ENCODE peak calls at places on chromosomes 4 and X, in five cellular contexts. One of them, this sample, is unnamed.

GRCh38 chr4:36348403-36348938 is 67.1 kb downstream of the DTHD1 start:
- DNase-seq in fibroblast of pulmonary artery: no peak
- DNase-seq in type B pancreatic cell: no peak
- DNase-seq in astrocyte of the spinal cord: no peak
- DNase-seq in fibroblast of lung: no peak
- DNase-seq in this sample: no peak

GRCh38 chr4:78002260-78002659 is 54.9 kb upstream of the FRAS1 start:
- DNase-seq in fibroblast of pulmonary artery: peak
- DNase-seq in type B pancreatic cell: no peak
- DNase-seq in astrocyte of the spinal cord: peak
- DNase-seq in fibroblast of lung: no peak
- DNase-seq in this sample: no peak

GRCh38 chrX:85004255-85004654 is 578 bp downstream of the APOOL start:
- DNase-seq in fibroblast of pulmonary artery: peak
- DNase-seq in type B pancreatic cell: no peak
- DNase-seq in astrocyte of the spinal cord: peak
- DNase-seq in fibroblast of lung: peak
- DNase-seq in this sample: no peak

GRCh38 chrX:151711787-151712186 is 4.0 kb upstream of the FATE1 start:
- DNase-seq in fibroblast of pulmonary artery: no peak
- DNase-seq in type B pancreatic cell: no peak
- DNase-seq in astrocyte of the spinal cord: no peak
- DNase-seq in fibroblast of lung: no peak
- DNase-seq in this sample: no peak

GRCh38 chr4:75841641-75842520 is 60.4 kb downstream of the PPEF2 start:
- DNase-seq in fibroblast of pulmonary artery: peak
- DNase-seq in type B pancreatic cell: no peak
- DNase-seq in astrocyte of the spinal cord: peak
- DNase-seq in fibroblast of lung: no peak
- DNase-seq in this sample: no peak

GRCh38 chr4:79917246-79917645 is 155.8 kb downstream of the ANTXR2 start:
- DNase-seq in fibroblast of pulmonary artery: peak
- DNase-seq in type B pancreatic cell: no peak
- DNase-seq in astrocyte of the spinal cord: peak
- DNase-seq in fibroblast of lung: peak
- DNase-seq in this sample: no peak

GRCh38 chr4:152162331-152162697 is 373.6 kb downstream of the FBXW7 start:
- DNase-seq in fibroblast of pulmonary artery: peak
- DNase-seq in type B pancreatic cell: no peak
- DNase-seq in astrocyte of the spinal cord: no peak
- DNase-seq in fibroblast of lung: no peak
- DNase-seq in this sample: no peak

GRCh38 chrX:67780694-67781109 is 236.9 kb downstream of the AR start:
- DNase-seq in fibroblast of pulmonary artery: peak
- DNase-seq in type B pancreatic cell: no peak
- DNase-seq in astrocyte of the spinal cord: peak
- DNase-seq in fibroblast of lung: peak
- DNase-seq in this sample: peak

GRCh38 chr4:160044693-160045092 is 941.8 kb downstream of the RAPGEF2 start:
- DNase-seq in fibroblast of pulmonary artery: no peak
- DNase-seq in type B pancreatic cell: no peak
- DNase-seq in astrocyte of the spinal cord: no peak
- DNase-seq in fibroblast of lung: no peak
- DNase-seq in this sample: no peak

GRCh38 chr4:3651267-3651846 is 114.8 kb upstream of the ADRA2C start:
- DNase-seq in fibroblast of pulmonary artery: no peak
- DNase-seq in type B pancreatic cell: no peak
- DNase-seq in astrocyte of the spinal cord: no peak
- DNase-seq in fibroblast of lung: no peak
- DNase-seq in this sample: no peak

GRCh38 chrX:6024204-6024603 is 204.5 kb downstream of the NLGN4X start:
- DNase-seq in fibroblast of pulmonary artery: no peak
- DNase-seq in type B pancreatic cell: no peak
- DNase-seq in astrocyte of the spinal cord: peak
- DNase-seq in fibroblast of lung: no peak
- DNase-seq in this sample: no peak

GRCh38 chr4:122456228-122457106 is at the start of gene IL2:
- DNase-seq in fibroblast of pulmonary artery: no peak
- DNase-seq in type B pancreatic cell: no peak
- DNase-seq in astrocyte of the spinal cord: no peak
- DNase-seq in fibroblast of lung: no peak
- DNase-seq in this sample: no peak

GRCh38 chrX:78075787-78076389 is 28.2 kb upstream of the PGK1 start:
- DNase-seq in fibroblast of pulmonary artery: no peak
- DNase-seq in type B pancreatic cell: no peak
- DNase-seq in astrocyte of the spinal cord: no peak
- DNase-seq in fibroblast of lung: no peak
- DNase-seq in this sample: no peak

GRCh38 chr4:100061835-100062234 is 111.8 kb upstream of the H2AZ1 start:
- DNase-seq in fibroblast of pulmonary artery: peak
- DNase-seq in type B pancreatic cell: no peak
- DNase-seq in astrocyte of the spinal cord: no peak
- DNase-seq in fibroblast of lung: no peak
- DNase-seq in this sample: no peak

GRCh38 chrX:68880846-68881513 is 52.2 kb downstream of the EFNB1 start:
- DNase-seq in fibroblast of pulmonary artery: no peak
- DNase-seq in type B pancreatic cell: no peak
- DNase-seq in astrocyte of the spinal cord: no peak
- DNase-seq in fibroblast of lung: no peak
- DNase-seq in this sample: no peak

GRCh38 chr4:89056953-89057398 is at the start of gene FAM13A:
- DNase-seq in fibroblast of pulmonary artery: peak
- DNase-seq in type B pancreatic cell: peak
- DNase-seq in astrocyte of the spinal cord: peak
- DNase-seq in fibroblast of lung: peak
- DNase-seq in this sample: peak

GRCh38 chrX:54042609-54043010 is 1.7 kb downstream of the PHF8 start:
- DNase-seq in fibroblast of pulmonary artery: peak
- DNase-seq in type B pancreatic cell: no peak
- DNase-seq in astrocyte of the spinal cord: peak
- DNase-seq in fibroblast of lung: peak
- DNase-seq in this sample: no peak

GRCh38 chrX:40056420-40056819 is 41.3 kb downstream of the BCOR start:
- DNase-seq in fibroblast of pulmonary artery: no peak
- DNase-seq in type B pancreatic cell: no peak
- DNase-seq in astrocyte of the spinal cord: no peak
- DNase-seq in fibroblast of lung: no peak
- DNase-seq in this sample: no peak

GRCh38 chrX:109635151-109635550 is 10.2 kb upstream of the KCNE5 start:
- DNase-seq in fibroblast of pulmonary artery: peak
- DNase-seq in type B pancreatic cell: no peak
- DNase-seq in astrocyte of the spinal cord: peak
- DNase-seq in fibroblast of lung: peak
- DNase-seq in this sample: no peak

GRCh38 chr4:8725071-8725841 is 132.7 kb downstream of the CPZ start:
- DNase-seq in fibroblast of pulmonary artery: no peak
- DNase-seq in type B pancreatic cell: peak
- DNase-seq in astrocyte of the spinal cord: no peak
- DNase-seq in fibroblast of lung: no peak
- DNase-seq in this sample: peak

GRCh38 chr4:188988131-188988530 is 848.9 kb downstream of the TRIML1 start:
- DNase-seq in fibroblast of pulmonary artery: no peak
- DNase-seq in type B pancreatic cell: no peak
- DNase-seq in astrocyte of the spinal cord: no peak
- DNase-seq in fibroblast of lung: no peak
- DNase-seq in this sample: no peak

GRCh38 chr4:103091601-103092223 is 7.9 kb downstream of the BDH2 start:
- DNase-seq in fibroblast of pulmonary artery: peak
- DNase-seq in type B pancreatic cell: no peak
- DNase-seq in astrocyte of the spinal cord: peak
- DNase-seq in fibroblast of lung: peak
- DNase-seq in this sample: no peak

GRCh38 chrX:154487518-154488290 is 1.3 kb upstream of the UBL4A start:
- DNase-seq in fibroblast of pulmonary artery: no peak
- DNase-seq in type B pancreatic cell: peak
- DNase-seq in astrocyte of the spinal cord: no peak
- DNase-seq in fibroblast of lung: no peak
- DNase-seq in this sample: no peak

GRCh38 chr4:125306533-125306932 is 8.2 kb upstream of the FAT4 start:
- DNase-seq in fibroblast of pulmonary artery: no peak
- DNase-seq in type B pancreatic cell: no peak
- DNase-seq in astrocyte of the spinal cord: no peak
- DNase-seq in fibroblast of lung: no peak
- DNase-seq in this sample: no peak

GRCh38 chr4:140689628-140690027 is 66.6 kb downstream of the TBC1D9 start:
- DNase-seq in fibroblast of pulmonary artery: no peak
- DNase-seq in type B pancreatic cell: no peak
- DNase-seq in astrocyte of the spinal cord: no peak
- DNase-seq in fibroblast of lung: no peak
- DNase-seq in this sample: no peak

GRCh38 chr4:3388461-3389185 is 53.1 kb upstream of the HGFAC start:
- DNase-seq in fibroblast of pulmonary artery: peak
- DNase-seq in type B pancreatic cell: no peak
- DNase-seq in astrocyte of the spinal cord: peak
- DNase-seq in fibroblast of lung: peak
- DNase-seq in this sample: no peak

GRCh38 chr4:5887361-5888221 is 5.3 kb downstream of the CRMP1 start:
- DNase-seq in fibroblast of pulmonary artery: no peak
- DNase-seq in type B pancreatic cell: no peak
- DNase-seq in astrocyte of the spinal cord: no peak
- DNase-seq in fibroblast of lung: peak
- DNase-seq in this sample: no peak

GRCh38 chr4:2092653-2093000 is 33.5 kb downstream of the NAT8L start:
- DNase-seq in fibroblast of pulmonary artery: no peak
- DNase-seq in type B pancreatic cell: no peak
- DNase-seq in astrocyte of the spinal cord: no peak
- DNase-seq in fibroblast of lung: no peak
- DNase-seq in this sample: peak

GRCh38 chrX:47623540-47624027 is 3.9 kb upstream of the SYN1 start:
- DNase-seq in fibroblast of pulmonary artery: peak
- DNase-seq in type B pancreatic cell: no peak
- DNase-seq in astrocyte of the spinal cord: peak
- DNase-seq in fibroblast of lung: peak
- DNase-seq in this sample: no peak

GRCh38 chrX:24424948-24425347 is 40.1 kb upstream of the PDK3 start:
- DNase-seq in fibroblast of pulmonary artery: peak
- DNase-seq in type B pancreatic cell: no peak
- DNase-seq in astrocyte of the spinal cord: peak
- DNase-seq in fibroblast of lung: no peak
- DNase-seq in this sample: no peak

GRCh38 chr4:116501954-116502353 is 583.4 kb downstream of the TRAM1L1 start:
- DNase-seq in fibroblast of pulmonary artery: no peak
- DNase-seq in type B pancreatic cell: no peak
- DNase-seq in astrocyte of the spinal cord: no peak
- DNase-seq in fibroblast of lung: no peak
- DNase-seq in this sample: no peak

GRCh38 chr4:153023692-153024394 is 87.7 kb downstream of the FHDC1 start:
- DNase-seq in fibroblast of pulmonary artery: no peak
- DNase-seq in type B pancreatic cell: no peak
- DNase-seq in astrocyte of the spinal cord: no peak
- DNase-seq in fibroblast of lung: no peak
- DNase-seq in this sample: no peak

GRCh38 chr4:130573742-130574141 is 1477.8 kb downstream of the C4orf33 start:
- DNase-seq in fibroblast of pulmonary artery: no peak
- DNase-seq in type B pancreatic cell: no peak
- DNase-seq in astrocyte of the spinal cord: no peak
- DNase-seq in fibroblast of lung: no peak
- DNase-seq in this sample: no peak

GRCh38 chr4:35252866-35253265 is 991.4 kb downstream of the ARAP2 start:
- DNase-seq in fibroblast of pulmonary artery: no peak
- DNase-seq in type B pancreatic cell: no peak
- DNase-seq in astrocyte of the spinal cord: no peak
- DNase-seq in fibroblast of lung: no peak
- DNase-seq in this sample: no peak

DNA sequence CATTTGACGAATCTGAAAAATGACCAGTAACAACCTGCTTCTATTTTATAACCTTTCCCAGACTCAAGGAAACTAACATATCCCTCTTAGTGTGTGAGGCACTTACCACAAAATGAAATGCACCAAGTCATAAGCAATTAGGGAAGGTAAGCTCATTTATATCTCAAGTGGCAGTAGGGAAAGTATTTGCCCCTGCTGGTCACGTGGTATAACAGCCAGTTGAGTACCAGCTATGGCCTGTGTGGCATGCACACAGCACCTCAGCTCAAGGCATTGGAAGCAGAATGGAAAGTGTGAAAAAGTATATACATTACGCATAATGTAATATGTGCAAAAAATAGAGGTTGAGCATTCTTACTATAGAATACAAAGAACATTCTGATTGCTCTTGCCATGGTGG is 178.3 kb upstream of the GYPA start:
- DNase-seq in fibroblast of pulmonary artery: no peak
- DNase-seq in type B pancreatic cell: no peak
- DNase-seq in astrocyte of the spinal cord: no peak
- DNase-seq in fibroblast of lung: no peak
- DNase-seq in this sample: no peak
- TF ChIP-seq CTCF in fibroblast of pulmonary artery: no peak
- TF ChIP-seq CTCF in type B pancreatic cell: no peak
- TF ChIP-seq CTCF in astrocyte of the spinal cord: no peak
- TF ChIP-seq CTCF in fibroblast of lung: no peak
- TF ChIP-seq CTCF in this sample: no peak

GRCh38 chr4:82850684-82851083 is 40.3 kb downstream of the SEC31A start:
- DNase-seq in fibroblast of pulmonary artery: no peak
- DNase-seq in type B pancreatic cell: no peak
- DNase-seq in astrocyte of the spinal cord: no peak
- DNase-seq in fibroblast of lung: no peak
- DNase-seq in this sample: no peak
- TF ChIP-seq CTCF in fibroblast of pulmonary artery: no peak
- TF ChIP-seq CTCF in type B pancreatic cell: no peak
- TF ChIP-seq CTCF in astrocyte of the spinal cord: no peak
- TF ChIP-seq CTCF in fibroblast of lung: no peak
- TF ChIP-seq CTCF in this sample: no peak

DNA sequence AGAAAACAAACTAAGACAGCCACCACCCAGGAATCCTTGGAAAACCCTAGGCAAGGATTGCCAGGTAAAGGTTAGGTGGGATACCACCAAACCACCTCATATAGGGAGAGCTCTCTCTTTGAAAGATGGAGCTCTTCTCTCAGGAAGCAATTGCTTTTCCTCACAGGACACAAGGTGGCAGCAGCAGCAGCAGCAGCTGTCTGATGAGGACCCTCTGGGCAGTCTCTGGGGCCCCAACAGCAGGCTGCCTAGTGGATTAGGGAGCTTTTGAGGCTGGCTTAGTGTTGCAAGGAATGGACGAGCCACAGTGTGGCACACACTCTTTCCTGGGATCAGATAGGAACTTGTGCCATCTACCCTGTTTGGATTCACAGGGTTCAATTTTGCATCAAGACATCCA is 41.4 kb upstream of the CHRDL1 start:
- DNase-seq in fibroblast of pulmonary artery: no peak
- DNase-seq in type B pancreatic cell: no peak
- DNase-seq in astrocyte of the spinal cord: no peak
- DNase-seq in fibroblast of lung: no peak
- DNase-seq in this sample: no peak
- TF ChIP-seq CTCF in fibroblast of pulmonary artery: no peak
- TF ChIP-seq CTCF in type B pancreatic cell: peak
- TF ChIP-seq CTCF in astrocyte of the spinal cord: peak
- TF ChIP-seq CTCF in fibroblast of lung: no peak
- TF ChIP-seq CTCF in this sample: no peak

GRCh38 chrX:138349351-138349750 is 362.2 kb downstream of the FGF13 start:
- DNase-seq in fibroblast of pulmonary artery: no peak
- DNase-seq in type B pancreatic cell: no peak
- DNase-seq in astrocyte of the spinal cord: no peak
- DNase-seq in fibroblast of lung: no peak
- DNase-seq in this sample: no peak
- TF ChIP-seq CTCF in fibroblast of pulmonary artery: no peak
- TF ChIP-seq CTCF in type B pancreatic cell: no peak
- TF ChIP-seq CTCF in astrocyte of the spinal cord: no peak
- TF ChIP-seq CTCF in fibroblast of lung: no peak
- TF ChIP-seq CTCF in this sample: no peak